ENCODE peak calls at places on chromosomes 5 and 9, in nine cellular contexts. Z is cardiac muscle cell, Q is fibroblast of lung, T is transverse colon, X is sigmoid colon, O is heart left ventricle, Y is mesendoderm, E is pancreas, B is osteoblast. A is an unnamed sample. For H3K4me1, the result is how much of the 10 kb centered on the place peaks cover.

GRCh38 chr9:18071651-18072060 is 402.3 kb upstream of the ADAMTSL1 start:
- DNase-seq in B (no peak), E (no peak), X (no peak), Y (no peak), Q (peak), T (no peak), O (no peak), Z (no peak), A (no peak)

GRCh38 chr5:1515921-1516571 is 7.7 kb downstream of the LPCAT1 start:
- DNase-seq in E (peak), Z (no peak), X (peak), Q (peak), Y (peak), O (peak), B (peak), T (peak), A (peak)

GRCh38 chr5:80503641-80504040 is 15.7 kb downstream of the FAM151B start:
- DNase-seq in O (no peak), X (no peak), B (no peak), Q (no peak), Z (no peak), Y (no peak), E (no peak), T (no peak), A (no peak)

GRCh38 chr9:131278421-131279111 is 2.3 kb upstream of the FAM78A start:
- DNase-seq in E (no peak), Q (no peak), B (peak), T (no peak), O (no peak), Z (no peak), Y (no peak), X (no peak), A (no peak)

GRCh38 chr9:33748633-33749304 is 46.6 kb upstream of the PRSS3 start:
- DNase-seq in O (no peak), Y (no peak), E (no peak), X (no peak), Z (no peak), T (no peak), Q (no peak), B (no peak), A (no peak)

GRCh38 chr9:78121488-78121887 is 89.9 kb upstream of the GNAQ start:
- DNase-seq in E (peak), X (peak), Z (peak), B (no peak), T (peak), Q (peak), Y (peak), O (peak), A (peak)

GRCh38 chr9:99103909-99104458 is 929 bp upstream of the TGFBR1 start:
- DNase-seq in O (peak), Q (peak), T (no peak), Y (no peak), B (no peak), X (no peak), E (no peak), Z (no peak), A (no peak)

GRCh38 chr9:79611091-79611614 is 39.4 kb downstream of the TLE4 start:
- DNase-seq in X (no peak), O (no peak), Y (peak), B (peak), Q (peak), Z (no peak), T (no peak), E (no peak), A (no peak)

GRCh38 chr9:114804504-114804903 is 1.3 kb downstream of the TNFSF15 start:
- DNase-seq in X (no peak), T (peak), O (no peak), Q (peak), B (peak), Z (no peak), E (peak), Y (no peak), A (no peak)

GRCh38 chr9:127262621-127263020 is 2.0 kb upstream of the GARNL3 start:
- DNase-seq in T (no peak), Q (no peak), X (no peak), Y (no peak), B (no peak), Z (no peak), O (no peak), E (no peak), A (no peak)

GRCh38 chr9:128128836-128129590 is 1.5 kb upstream of the PTGES2 start:
- DNase-seq in Z (no peak), O (peak), Y (no peak), B (peak), T (no peak), Q (no peak), X (no peak), E (no peak), A (no peak)

GRCh38 chr9:70902705-70903131 is 218.7 kb downstream of the TRPM3 start:
- DNase-seq in Y (peak), X (no peak), O (no peak), Q (peak), T (no peak), B (peak), Z (no peak), E (no peak), A (peak)

GRCh38 chr9:72363908-72364678 is 915 bp downstream of the ZFAND5 start:
- DNase-seq in Q (peak), Y (peak), O (peak), T (peak), E (peak), B (peak), X (peak), Z (peak), A (peak)

GRCh38 chr5:158553195-158553945 is 546.3 kb downstream of the EBF1 start:
- DNase-seq in T (no peak), E (peak), Y (no peak), X (peak), Z (no peak), O (peak), B (peak), Q (peak), A (no peak)

GRCh38 chr5:170519500-170519899 is 15.7 kb downstream of the KCNIP1 start:
- DNase-seq in B (no peak), E (no peak), O (no peak), X (no peak), Q (no peak), Y (no peak), T (no peak), Z (no peak), A (no peak)

GRCh38 chr5:125046838-125047237 is 300.4 kb upstream of the ZNF608 start:
- DNase-seq in X (no peak), T (no peak), Y (no peak), E (no peak), Z (no peak), B (no peak), O (no peak), Q (no peak), A (no peak)

GRCh38 chr5:142697356-142697807 is 11.5 kb upstream of the FGF1 start:
- DNase-seq in Y (peak), E (no peak), X (peak), Q (peak), Z (no peak), B (peak), T (no peak), O (peak), A (peak)

GRCh38 chr9:136765041-136765440 is 723 bp upstream of the LCN15 start:
- DNase-seq in O (no peak), X (peak), T (no peak), B (peak), Z (no peak), E (no peak), Y (no peak), Q (no peak), A (no peak)
- H3K4me1 ChIP-seq in O (under half), X (under half), T (under half), B (under half), Z (under half), E (under half), Y (under half), Q (under half), A (under half)

DNA sequence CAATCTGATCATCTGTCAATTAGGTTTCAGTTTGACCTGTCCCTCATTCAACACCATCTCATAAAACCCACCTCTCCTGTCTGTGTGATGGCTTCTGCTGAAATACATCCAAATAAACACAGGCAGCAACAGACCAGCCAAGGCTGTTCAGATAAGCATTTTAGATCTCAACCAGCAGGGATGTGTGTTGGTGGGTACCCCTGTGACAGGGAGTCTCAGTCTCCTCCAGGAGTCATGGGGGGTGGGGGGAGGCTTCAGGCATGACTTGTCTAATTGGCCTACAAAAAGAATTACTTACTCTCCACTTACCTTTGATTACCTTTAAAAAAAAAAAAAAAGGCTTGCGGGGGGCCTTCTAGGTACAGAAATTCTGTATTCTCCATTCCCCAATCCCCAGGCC is 65.9 kb downstream of the ROR2 start:
- DNase-seq in O (no peak), T (no peak), E (no peak), Z (no peak), Y (no peak), X (no peak), Q (no peak), B (no peak), A (no peak)
- H3K27ac ChIP-seq in O (no peak), T (no peak), E (no peak), Z (no peak), Y (no peak), X (peak), Q (peak), B (no peak), A (no peak)

GRCh38 chr9:135601988-135602387 is 37.4 kb downstream of the GLT6D1 start:
- DNase-seq in E (no peak), O (no peak), T (no peak), Z (no peak), Q (no peak), B (no peak), X (no peak), Y (no peak), A (no peak)
- H3K4me1 ChIP-seq in E (under half), O (under half), T (under half), Z (under half), Q (under half), B (under half), X (under half), Y (under half), A (under half)

GRCh38 chr5:147874910-147875367 is 3.6 kb upstream of the SCGB3A2 start:
- DNase-seq in X (no peak), Z (no peak), E (no peak), B (no peak), Y (peak), T (no peak), Q (no peak), O (no peak), A (no peak)
- H3K27ac ChIP-seq in X (no peak), Z (no peak), E (no peak), B (no peak), Y (peak), T (no peak), Q (no peak), O (no peak), A (no peak)

GRCh38 chr5:180910735-180911134 is 11.8 kb downstream of the BTNL8 start:
- DNase-seq in T (no peak), X (no peak), B (no peak), E (no peak), Z (no peak), Q (no peak), O (no peak), Y (peak), A (no peak)

GRCh38 chr5:180910182-180910581 is 11.2 kb downstream of the BTNL8 start:
- DNase-seq in T (no peak), E (no peak), Q (no peak), X (no peak), Z (no peak), B (no peak), O (no peak), Y (no peak), A (no peak)

GRCh38 chr5:180908400-180908799 is 9.4 kb downstream of the BTNL8 start:
- DNase-seq in Y (no peak), T (no peak), B (no peak), Z (no peak), X (no peak), O (no peak), E (no peak), Q (no peak), A (no peak)

GRCh38 chr5:180909782-180910181 is 10.8 kb downstream of the BTNL8 start:
- DNase-seq in O (no peak), X (no peak), B (no peak), Y (peak), Q (no peak), T (no peak), Z (no peak), E (no peak), A (no peak)

DNA sequence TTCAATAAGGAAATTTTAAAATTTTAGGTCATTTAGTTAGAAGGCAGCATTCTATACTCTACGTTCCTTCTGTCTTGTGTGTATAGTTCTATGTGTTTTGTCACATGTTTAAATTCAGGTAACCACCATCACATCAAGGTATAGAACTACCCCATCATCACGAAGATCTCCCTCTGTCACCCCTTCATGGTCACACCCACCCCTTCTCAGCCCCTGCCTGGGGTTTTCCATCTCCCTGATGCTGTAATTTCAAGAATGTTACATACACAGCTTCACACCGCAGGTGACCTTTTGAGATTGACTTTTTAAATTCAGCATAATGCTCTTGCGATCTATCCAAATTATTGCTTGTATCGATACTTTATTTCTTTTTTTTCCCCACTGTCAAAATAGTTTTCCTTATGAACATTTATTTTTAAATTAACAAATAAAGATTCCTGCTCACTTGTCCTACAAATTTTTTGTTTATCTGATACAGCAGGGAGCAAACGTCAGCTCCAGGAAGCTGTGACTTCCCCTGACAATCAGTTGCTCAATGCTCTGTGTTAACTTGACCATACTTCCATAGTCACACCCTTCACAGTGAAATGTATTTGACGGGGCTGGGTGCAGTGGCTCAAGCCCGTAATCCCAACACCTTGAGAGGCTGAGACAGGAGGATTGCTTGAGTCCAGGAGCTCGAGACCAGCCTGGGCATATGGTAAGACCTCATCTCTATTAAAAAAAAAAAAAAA is 10.2 kb downstream of the BTNL8 start:
- DNase-seq in B (no peak), Z (no peak), X (no peak), O (no peak), E (no peak), Q (no peak), T (no peak), Y (peak), A (no peak)
- H3K4me1 ChIP-seq in B (under half), Z (under half), X (under half), O (under half), E (under half), Q (under half), T (under half), Y (under half), A (under half)